ENCODE peak calls at places on chromosomes 6 and 20, in nine cellular contexts. A, G, H, R, U, F, K, E and Z are unnamed samples.

GRCh38 chr6:155171109-155171746 is 92.6 kb upstream of the CLDN20 start:
- DNase-seq in A (peak), G (no peak), H (peak), R (peak), U (peak), F (peak), K (no peak), E (no peak), Z (no peak)

GRCh38 chr6:108497883-108498282 is 62.8 kb upstream of the FOXO3 start:
- DNase-seq in A (no peak), G (no peak), H (peak), R (no peak), U (peak), F (peak), K (no peak), E (peak), Z (peak)

GRCh38 chr20:4373454-4373853 is 348.3 kb upstream of the PRND start:
- DNase-seq in A (no peak), G (no peak), H (no peak), R (no peak), U (no peak), F (no peak), K (no peak), E (no peak), Z (no peak)

GRCh38 chr20:62739581-62740285 is 31.1 kb downstream of the NTSR1 start:
- DNase-seq in A (peak), G (no peak), H (no peak), R (peak), U (peak), F (peak), K (peak), E (no peak), Z (peak)

GRCh38 chr6:47059216-47059885 is 17.2 kb upstream of the ADGRF1 start:
- DNase-seq in A (no peak), G (no peak), H (no peak), R (no peak), U (no peak), F (no peak), K (no peak), E (no peak), Z (no peak)

GRCh38 chr20:62305149-62305764 is 2.5 kb downstream of the ADRM1 start:
- DNase-seq in A (no peak), G (no peak), H (no peak), R (no peak), U (no peak), F (no peak), K (no peak), E (no peak), Z (no peak)

GRCh38 chr6:107820571-107821261 is 3.4 kb downstream of the SCML4 start:
- DNase-seq in A (no peak), G (no peak), H (peak), R (peak), U (no peak), F (peak), K (peak), E (no peak), Z (peak)

GRCh38 chr6:40610229-40610628 is 23.1 kb upstream of the LRFN2 start:
- DNase-seq in A (no peak), G (no peak), H (no peak), R (no peak), U (no peak), F (no peak), K (no peak), E (no peak), Z (no peak)

GRCh38 chr6:97195117-97195516 is 87.9 kb downstream of the MMS22L start:
- DNase-seq in A (no peak), G (peak), H (no peak), R (no peak), U (no peak), F (no peak), K (no peak), E (peak), Z (no peak)

GRCh38 chr6:78995946-78996345 is 82.1 kb downstream of the PHIP start:
- DNase-seq in A (no peak), G (no peak), H (no peak), R (no peak), U (peak), F (no peak), K (no peak), E (no peak), Z (peak)

GRCh38 chr6:56959094-56959493 is 4.2 kb downstream of the BEND6 start:
- DNase-seq in A (no peak), G (no peak), H (no peak), R (no peak), U (peak), F (no peak), K (no peak), E (no peak), Z (no peak)

GRCh38 chr20:31475032-31475431 is at the start of the genes DEFB124 and REM1:
- DNase-seq in A (no peak), G (no peak), H (no peak), R (no peak), U (no peak), F (no peak), K (no peak), E (no peak), Z (no peak)

GRCh38 chr20:50310673-50311051 is 120.0 kb downstream of the CEBPB start:
- DNase-seq in A (no peak), G (no peak), H (no peak), R (no peak), U (no peak), F (no peak), K (no peak), E (no peak), Z (no peak)

GRCh38 chr6:136371117-136371696 is 81.6 kb upstream of the BCLAF1 start:
- DNase-seq in A (no peak), G (no peak), H (no peak), R (no peak), U (no peak), F (no peak), K (no peak), E (no peak), Z (no peak)

GRCh38 chr6:167237438-167237837 is 53.7 kb upstream of the UNC93A start:
- DNase-seq in A (no peak), G (no peak), H (no peak), R (no peak), U (no peak), F (no peak), K (no peak), E (no peak), Z (no peak)

GRCh38 chr6:170293881-170294755 is 3.2 kb upstream of the DLL1 start:
- DNase-seq in A (no peak), G (no peak), H (no peak), R (no peak), U (peak), F (no peak), K (no peak), E (no peak), Z (peak)

GRCh38 chr20:11216451-11217314 is 542.9 kb upstream of the JAG1 start:
- DNase-seq in A (no peak), G (no peak), H (no peak), R (no peak), U (no peak), F (no peak), K (no peak), E (no peak), Z (no peak)

GRCh38 chr6:143701343-143702234 is 23.8 kb downstream of the PHACTR2 start:
- DNase-seq in A (no peak), G (no peak), H (no peak), R (no peak), U (no peak), F (no peak), K (no peak), E (no peak), Z (peak)

GRCh38 chr6:78340755-78341154 is 526.6 kb upstream of the IRAK1BP1 start:
- DNase-seq in A (no peak), G (no peak), H (no peak), R (no peak), U (no peak), F (no peak), K (no peak), E (no peak), Z (no peak)

GRCh38 chr20:62624325-62624690 is 18.0 kb upstream of the SLCO4A1 start:
- DNase-seq in A (no peak), G (no peak), H (no peak), R (no peak), U (no peak), F (peak), K (no peak), E (no peak), Z (peak)

GRCh38 chr6:52288216-52288615 is 3.7 kb upstream of the MCM3 start:
- DNase-seq in A (no peak), G (no peak), H (no peak), R (no peak), U (no peak), F (no peak), K (no peak), E (no peak), Z (no peak)

GRCh38 chr6:117960906-117961700 is 54.0 kb downstream of the SLC35F1 start:
- DNase-seq in A (no peak), G (no peak), H (no peak), R (no peak), U (no peak), F (no peak), K (no peak), E (no peak), Z (no peak)

GRCh38 chr6:465531-466348 is 74.2 kb downstream of the IRF4 start:
- DNase-seq in A (no peak), G (no peak), H (no peak), R (no peak), U (peak), F (no peak), K (no peak), E (no peak), Z (no peak)

GRCh38 chr6:170090561-170090960 is 200.3 kb downstream of the DLL1 start:
- DNase-seq in A (no peak), G (no peak), H (no peak), R (no peak), U (no peak), F (no peak), K (no peak), E (no peak), Z (no peak)

GRCh38 chr6:130223508-130223907 is 757 bp upstream of the SAMD3 start:
- DNase-seq in A (peak), G (no peak), H (no peak), R (peak), U (no peak), F (peak), K (no peak), E (no peak), Z (peak)

GRCh38 chr6:34383171-34383631 is 9.3 kb downstream of the NUDT3 start:
- DNase-seq in A (no peak), G (no peak), H (no peak), R (no peak), U (no peak), F (no peak), K (no peak), E (no peak), Z (no peak)

GRCh38 chr20:62953167-62953838 is 794 bp downstream of the SLC17A9 start:
- DNase-seq in A (no peak), G (no peak), H (no peak), R (no peak), U (no peak), F (no peak), K (no peak), E (no peak), Z (no peak)

GRCh38 chr6:467111-467510 is 75.6 kb downstream of the IRF4 start:
- DNase-seq in A (no peak), G (no peak), H (no peak), R (no peak), U (no peak), F (no peak), K (no peak), E (no peak), Z (no peak)

GRCh38 chr6:40982917-40983316 is 56.1 kb downstream of the UNC5CL start:
- DNase-seq in A (no peak), G (no peak), H (no peak), R (no peak), U (no peak), F (no peak), K (no peak), E (no peak), Z (no peak)

GRCh38 chr6:73631849-73632248 is 21.9 kb downstream of the SLC17A5 start:
- DNase-seq in A (no peak), G (no peak), H (no peak), R (no peak), U (no peak), F (no peak), K (no peak), E (no peak), Z (peak)

GRCh38 chr20:49291200-49291599 is 13.3 kb upstream of the ZNFX1 start:
- DNase-seq in A (no peak), G (no peak), H (no peak), R (no peak), U (no peak), F (no peak), K (no peak), E (no peak), Z (peak)

GRCh38 chr6:144151010-144151727 is 852 bp downstream of the STX11 start:
- DNase-seq in A (peak), G (no peak), H (no peak), R (peak), U (no peak), F (peak), K (peak), E (no peak), Z (no peak)

GRCh38 chr20:64053841-64054661 is 4.6 kb upstream of the SOX18 start:
- DNase-seq in A (no peak), G (no peak), H (no peak), R (no peak), U (no peak), F (no peak), K (peak), E (no peak), Z (peak)

GRCh38 chr6:97203343-97203742 is 79.7 kb downstream of the MMS22L start:
- DNase-seq in A (no peak), G (no peak), H (no peak), R (no peak), U (peak), F (no peak), K (no peak), E (peak), Z (peak)

GRCh38 chr20:54212226-54212625 is 4.3 kb downstream of the PFDN4 start:
- DNase-seq in A (no peak), G (no peak), H (peak), R (no peak), U (peak), F (no peak), K (no peak), E (no peak), Z (no peak)

GRCh38 chr20:59006864-59007757 is at the start of gene CTSZ:
- DNase-seq in A (no peak), G (no peak), H (no peak), R (peak), U (peak), F (peak), K (peak), E (no peak), Z (no peak)